ENCODE peak calls at places on chromosome 7, in seven cellular contexts. Z is RWPE1, W is nephron progenitor cell, N is left lung, O is fibroblast of the aortic adventitia, G is Caco-2, M is body of pancreas. X is an unnamed sample.

GRCh38 chr7:140773104-140773503 is 76.6 kb downstream of the NDUFB2 start:
- DNase-seq in Z (no peak), W (no peak), N (no peak), O (no peak), G (no peak), M (no peak), X (no peak)

GRCh38 chr7:119026391-119026790 is 801.9 kb downstream of the ANKRD7 start:
- DNase-seq in Z (no peak), W (no peak), N (no peak), O (no peak), G (no peak), M (no peak), X (no peak)

GRCh38 chr7:88758355-88759215 is 915 bp upstream of the ZNF804B start:
- DNase-seq in Z (no peak), W (peak; percentile 44), N (no peak), O (no peak), G (no peak), M (peak; percentile 75), X (no peak)

GRCh38 chr7:32515890-32516550 is 20.7 kb downstream of the AVL9 start:
- DNase-seq in Z (no peak), W (no peak), N (no peak), O (no peak), G (no peak), M (no peak), X (no peak)

GRCh38 chr7:69018200-69018599 is 580.1 kb upstream of the AUTS2 start:
- DNase-seq in Z (no peak), W (peak; percentile 19), N (no peak), O (no peak), G (no peak), M (no peak), X (no peak)

GRCh38 chr7:22435105-22435504 is 64.9 kb downstream of the STEAP1B start:
- DNase-seq in Z (no peak), W (no peak), N (no peak), O (no peak), G (no peak), M (no peak), X (no peak)

GRCh38 chr7:41996381-41997035 is 240.5 kb downstream of the GLI3 start:
- DNase-seq in Z (peak; percentile 93), W (no peak), N (no peak), O (peak; percentile 79), G (no peak), M (no peak), X (peak; percentile 44)

GRCh38 chr7:29597266-29597665 is 33.6 kb downstream of the PRR15 start:
- DNase-seq in Z (no peak), W (no peak), N (no peak), O (no peak), G (no peak), M (no peak), X (no peak)

GRCh38 chr7:124429923-124430322 is 335.7 kb downstream of the GPR37 start:
- DNase-seq in Z (no peak), W (no peak), N (no peak), O (no peak), G (no peak), M (no peak), X (no peak)

GRCh38 chr7:47573758-47574472 is 8.0 kb downstream of the TNS3 start:
- DNase-seq in Z (peak; percentile 73), W (no peak), N (peak; percentile 73), O (peak; percentile 96), G (peak; percentile 78), M (peak; percentile 91), X (no peak)

GRCh38 chr7:77276120-77276519 is 76.5 kb upstream of the FGL2 start:
- DNase-seq in Z (no peak), W (no peak), N (no peak), O (no peak), G (no peak), M (no peak), X (peak; percentile 23)

GRCh38 chr7:47191876-47192291 is 390.0 kb downstream of the TNS3 start:
- DNase-seq in Z (no peak), W (no peak), N (no peak), O (no peak), G (no peak), M (no peak), X (no peak)

GRCh38 chr7:29146082-29146706 is at the start of gene CPVL:
- DNase-seq in Z (peak; percentile 33), W (peak; percentile 66), N (peak; percentile 85), O (no peak), G (peak; percentile 92), M (peak; percentile 73), X (no peak)

GRCh38 chr7:134602921-134603394 is 43.7 kb upstream of the BPGM start:
- DNase-seq in Z (no peak), W (no peak), N (no peak), O (no peak), G (no peak), M (peak; percentile 11), X (no peak)

GRCh38 chr7:112202819-112203218 is 3.4 kb downstream of the DOCK4 start:
- DNase-seq in Z (no peak), W (no peak), N (no peak), O (peak; percentile 13), G (no peak), M (peak; percentile 35), X (no peak)

GRCh38 chr7:55977831-55978230 is 13.4 kb downstream of the NIPSNAP2 start:
- DNase-seq in Z (peak; percentile 32), W (no peak), N (no peak), O (peak; percentile 76), G (no peak), M (peak; percentile 33), X (no peak)

GRCh38 chr7:8065356-8065813 is 96.8 kb downstream of the GLCCI1 start:
- DNase-seq in Z (no peak), W (no peak), N (no peak), O (peak; percentile 96), G (no peak), M (no peak), X (peak; percentile 30)

DNA sequence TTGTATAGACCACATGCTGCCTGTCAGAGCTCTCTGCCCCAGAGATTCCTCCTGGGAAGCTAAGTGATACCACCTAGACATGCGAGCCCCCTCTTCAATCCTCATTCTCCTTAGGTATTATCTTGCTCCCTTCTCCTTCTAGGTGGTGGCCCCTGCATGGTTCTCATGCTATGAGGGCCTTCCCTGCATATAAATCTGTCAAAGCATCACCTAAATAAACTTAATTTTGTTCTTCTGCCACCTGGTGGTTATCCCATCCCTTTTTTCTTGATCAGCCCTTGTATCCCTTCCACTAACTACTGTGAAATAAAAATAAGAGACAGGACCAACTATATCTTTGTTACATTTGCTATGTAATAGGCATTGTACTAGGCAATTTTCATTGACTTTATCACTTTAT is 242.1 kb downstream of the CDC14C start:
- DNase-seq in Z (no peak), W (no peak), N (no peak), O (no peak), G (no peak), M (no peak), X (no peak)
- TF ChIP-seq CTCF in Z (no peak), W (no peak), N (no peak), O (no peak), G (peak; percentile 23), M (no peak), X (no peak)

DNA sequence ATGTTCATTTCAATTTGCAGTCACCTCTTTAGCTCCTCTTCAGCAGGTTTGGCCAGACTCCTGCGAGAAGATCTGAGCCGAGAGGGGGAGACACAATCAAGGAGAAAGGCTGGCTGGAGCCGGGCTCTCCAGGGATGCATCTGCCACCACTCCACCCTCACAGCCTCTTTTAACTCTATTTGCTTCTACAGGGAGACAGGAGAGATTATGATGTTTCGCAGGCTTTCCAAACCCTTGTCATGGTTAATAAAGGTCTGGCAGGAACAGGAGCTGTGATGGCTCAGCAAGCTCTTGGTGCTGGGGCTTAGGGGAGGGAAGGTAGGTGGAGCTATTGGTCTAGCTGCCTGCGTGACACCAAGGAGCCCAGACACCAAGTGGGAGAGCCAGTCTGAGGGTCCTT is 448.1 kb upstream of the PODXL start:
- DNase-seq in Z (no peak), W (no peak), N (peak; percentile 35), O (peak; percentile 32), G (no peak), M (no peak), X (peak; percentile 3)
- TF ChIP-seq CTCF in Z (no peak), W (no peak), N (no peak), O (peak; percentile 28), G (no peak), M (no peak), X (peak; percentile 54)

DNA sequence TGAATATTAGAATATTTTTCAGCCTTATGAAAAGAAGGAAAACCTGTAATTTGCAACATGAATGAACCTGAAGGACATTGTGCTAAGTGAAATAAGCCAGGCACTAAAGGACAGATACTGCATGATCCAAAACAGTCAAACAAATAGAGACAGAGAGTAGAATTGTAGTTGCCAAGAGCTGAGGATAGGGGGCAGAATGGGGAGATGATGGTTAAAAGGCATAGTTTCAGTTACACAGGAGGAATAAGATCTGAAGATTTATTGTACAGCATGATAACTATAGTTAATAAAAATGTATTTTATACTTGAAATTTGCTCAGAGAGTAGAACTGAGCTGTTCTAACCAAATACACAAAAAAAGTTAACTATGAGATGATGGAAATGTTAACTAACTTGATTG is 149.0 kb upstream of the TMEM106B start:
- DNase-seq in Z (no peak), W (no peak), N (no peak), O (no peak), G (no peak), M (no peak), X (no peak)
- TF ChIP-seq CTCF in Z (no peak), W (no peak), N (peak; percentile 10), O (peak; percentile 46), G (peak; percentile 18), M (no peak), X (no peak)

GRCh38 chr7:66629222-66629658 is 559 bp downstream of the KCTD7 start:
- DNase-seq in Z (no peak), W (peak; percentile 40), N (peak; percentile 51), O (peak; percentile 14), G (no peak), M (no peak), X (no peak)

GRCh38 chr7:66627151-66627681 is 1.5 kb upstream of the KCTD7 start:
- DNase-seq in Z (no peak), W (no peak), N (peak; percentile 44), O (peak; percentile 90), G (no peak), M (peak; percentile 5), X (peak; percentile 26)

GRCh38 chr7:66629659-66630058 is 978 bp downstream of the KCTD7 start:
- DNase-seq in Z (no peak), W (no peak), N (no peak), O (no peak), G (no peak), M (no peak), X (no peak)

GRCh38 chr7:66627876-66628360 is 763 bp upstream of the KCTD7 start:
- DNase-seq in Z (no peak), W (no peak), N (no peak), O (peak; percentile 56), G (peak; percentile 71), M (no peak), X (no peak)

DNA sequence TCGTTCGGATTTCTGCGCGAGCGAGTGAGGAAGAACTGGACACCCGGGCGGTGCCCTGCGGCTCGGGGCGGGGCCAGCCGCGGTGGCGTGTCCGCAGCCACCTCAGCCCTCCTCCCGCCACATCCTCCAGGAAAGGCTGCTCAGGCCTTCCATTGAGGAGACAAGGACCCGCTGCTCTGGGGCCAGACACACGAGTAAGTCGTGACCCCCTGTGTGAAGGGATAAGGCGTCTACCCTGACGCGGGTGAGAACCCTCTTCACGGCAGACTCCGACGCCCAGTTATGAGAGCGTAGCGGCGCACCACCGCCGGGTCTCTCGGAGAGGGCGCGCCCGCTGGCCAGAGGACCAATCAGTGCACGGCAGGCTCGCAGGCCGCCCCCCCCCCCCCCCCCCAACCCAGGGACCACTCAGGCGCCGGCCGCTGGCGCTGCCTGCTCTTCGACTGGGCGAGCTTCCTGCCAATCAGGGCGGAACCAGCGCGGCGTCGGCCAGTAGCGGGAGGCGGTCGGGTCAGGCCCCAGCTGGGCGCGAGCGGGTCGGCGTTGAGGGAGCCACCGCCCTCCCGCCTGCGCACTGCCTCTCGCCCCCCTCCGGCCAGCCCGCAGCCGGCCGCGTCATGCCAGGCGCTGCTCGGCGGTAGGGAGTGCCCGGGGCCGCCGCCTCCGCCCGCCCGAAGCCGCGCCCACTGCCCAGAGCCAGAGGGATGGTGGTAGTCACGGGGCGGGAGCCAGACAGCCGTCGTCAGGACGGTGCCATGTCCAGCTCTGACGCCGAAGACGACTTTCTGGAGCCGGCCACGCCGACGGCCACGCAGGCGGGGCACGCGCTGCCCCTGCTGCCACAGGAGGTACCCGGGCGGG is at the start of gene KCTD7:
- DNase-seq in Z (peak; percentile 99), W (peak; percentile 97), N (peak; percentile 99), O (peak; percentile 97), G (peak; percentile 98), M (peak; percentile 98), X (peak; percentile 96)
- TF ChIP-seq CTCF in Z (no peak), W (no peak), N (no peak), O (no peak), G (no peak), M (no peak), X (no peak)